ENCODE peak calls at places on chromosomes 12 and 14, in seven cellular contexts. P is lung, N is sigmoid colon, J is suprapubic skin, G is PC-9, Z is IMR-90, A is GM20000. K is an unnamed sample.

GRCh38 chr12:121579190-121579791 is 1.5 kb downstream of the KDM2B start:
- DNase-seq in P (peak; percentile 36), N (peak; percentile 75), J (no peak), G (no peak), Z (no peak), A (peak; percentile 75), K (no peak)

GRCh38 chr14:21241218-21241819 is 27.9 kb downstream of the HNRNPC start:
- DNase-seq in P (no peak), N (no peak), J (no peak), G (no peak), Z (peak; percentile 38), A (no peak), K (no peak)

GRCh38 chr12:68368332-68368731 is 36.2 kb upstream of the MDM1 start:
- DNase-seq in P (no peak), N (no peak), J (no peak), G (no peak), Z (no peak), A (no peak), K (no peak)

GRCh38 chr14:58750321-58751269 is 112.8 kb downstream of the DACT1 start:
- DNase-seq in P (no peak), N (no peak), J (no peak), G (no peak), Z (no peak), A (no peak), K (no peak)

GRCh38 chr14:72501439-72501838 is 392.5 kb downstream of the DPF3 start:
- DNase-seq in P (no peak), N (no peak), J (no peak), G (no peak), Z (no peak), A (no peak), K (no peak)

GRCh38 chr14:77219591-77219990 is 38.0 kb downstream of the TMEM63C start:
- DNase-seq in P (no peak), N (no peak), J (no peak), G (no peak), Z (no peak), A (no peak), K (no peak)

GRCh38 chr12:67456281-67456918 is 187.2 kb downstream of the CAND1 start:
- DNase-seq in P (no peak), N (no peak), J (no peak), G (no peak), Z (peak; percentile 77), A (no peak), K (no peak)

GRCh38 chr14:26917086-26917485 is 319.3 kb upstream of the NOVA1 start:
- DNase-seq in P (no peak), N (no peak), J (no peak), G (no peak), Z (peak; percentile 2), A (no peak), K (no peak)

GRCh38 chr12:45268672-45269406 is 52.9 kb downstream of the ANO6 start:
- DNase-seq in P (peak; percentile 77), N (peak; percentile 86), J (peak; percentile 84), G (peak; percentile 91), Z (peak; percentile 82), A (peak; percentile 22), K (peak; percentile 92)

GRCh38 chr14:103006106-103006505 is 51.2 kb downstream of the CDC42BPB start:
- DNase-seq in P (no peak), N (peak; percentile 13), J (peak; percentile 38), G (no peak), Z (no peak), A (no peak), K (no peak)

GRCh38 chr12:95605875-95606274 is 54.6 kb upstream of the USP44 start:
- DNase-seq in P (no peak), N (no peak), J (no peak), G (no peak), Z (no peak), A (no peak), K (no peak)

GRCh38 chr14:97602438-97603117 is 805.4 kb downstream of the VRK1 start:
- DNase-seq in P (no peak), N (no peak), J (no peak), G (no peak), Z (no peak), A (no peak), K (no peak)

GRCh38 chr12:17148706-17149105 is 542.7 kb upstream of the LMO3 start:
- DNase-seq in P (no peak), N (no peak), J (no peak), G (no peak), Z (no peak), A (no peak), K (no peak)

GRCh38 chr12:120199595-120200306 is 1.2 kb downstream of the RPLP0 start:
- DNase-seq in P (no peak), N (peak; percentile 85), J (no peak), G (peak; percentile 63), Z (peak; percentile 77), A (no peak), K (no peak)

GRCh38 chr12:75850751-75851462 is 180.7 kb downstream of the PHLDA1 start:
- DNase-seq in P (no peak), N (no peak), J (no peak), G (peak; percentile 73), Z (peak; percentile 84), A (no peak), K (no peak)

GRCh38 chr14:103561381-103562134 is 899 bp downstream of the BAG5 start:
- DNase-seq in P (peak; percentile 45), N (no peak), J (peak; percentile 78), G (peak; percentile 89), Z (peak; percentile 49), A (peak; percentile 77), K (no peak)

GRCh38 chr12:105986779-105987686 is 151.7 kb downstream of the NUAK1 start:
- DNase-seq in P (no peak), N (no peak), J (no peak), G (peak; percentile 54), Z (peak; percentile 95), A (no peak), K (no peak)

GRCh38 chr12:68234140-68234539 is 8.5 kb upstream of the IL26 start:
- DNase-seq in P (no peak), N (no peak), J (no peak), G (no peak), Z (no peak), A (no peak), K (no peak)

GRCh38 chr14:44768935-44769334 is 192.8 kb downstream of the KLHL28 start:
- DNase-seq in P (no peak), N (no peak), J (no peak), G (no peak), Z (no peak), A (no peak), K (no peak)

GRCh38 chr12:53744130-53744441 is 7.7 kb downstream of the CISTR start:
- DNase-seq in P (no peak), N (no peak), J (no peak), G (no peak), Z (no peak), A (no peak), K (no peak)

GRCh38 chr12:30989754-30990153 is 63.2 kb downstream of the TSPAN11 start:
- DNase-seq in P (no peak), N (no peak), J (no peak), G (peak; percentile 68), Z (no peak), A (peak; percentile 42), K (no peak)

GRCh38 chr12:26651566-26652188 is 181.3 kb downstream of the ITPR2 start:
- DNase-seq in P (peak; percentile 39), N (no peak), J (no peak), G (peak; percentile 67), Z (peak; percentile 88), A (peak; percentile 26), K (no peak)

GRCh38 chr12:108634225-108634795 is 616 bp upstream of the SELPLG start:
- DNase-seq in P (peak; percentile 58), N (no peak), J (peak; percentile 62), G (peak; percentile 44), Z (no peak), A (no peak), K (no peak)

GRCh38 chr12:47736877-47737676 is 11.8 kb upstream of the ENDOU start:
- DNase-seq in P (peak; percentile 87), N (peak; percentile 96), J (peak; percentile 87), G (no peak), Z (peak; percentile 73), A (no peak), K (no peak)

GRCh38 chr12:122841544-122842321 is 6.5 kb downstream of the HIP1R start:
- DNase-seq in P (no peak), N (no peak), J (peak; percentile 68), G (peak; percentile 81), Z (peak; percentile 82), A (no peak), K (no peak)

GRCh38 chr12:64124511-64125197 is 97.4 kb downstream of the KICS2 start:
- DNase-seq in P (no peak), N (no peak), J (no peak), G (no peak), Z (peak; percentile 55), A (no peak), K (no peak)

GRCh38 chr12:82176761-82177490 is 181.3 kb downstream of the CCDC59 start:
- DNase-seq in P (no peak), N (no peak), J (no peak), G (no peak), Z (no peak), A (no peak), K (no peak)

GRCh38 chr12:90163975-90164374 is 455.3 kb upstream of the ATP2B1 start:
- DNase-seq in P (no peak), N (no peak), J (no peak), G (no peak), Z (no peak), A (peak; percentile 3), K (no peak)
- TF ChIP-seq CTCF in P (no peak), N (no peak), J (no peak), G (no peak), Z (peak; percentile 16), A (no peak), K (peak; percentile 13)

GRCh38 chr12:24155042-24155441 is 205.6 kb upstream of the SOX5 start:
- DNase-seq in P (no peak), N (no peak), J (no peak), G (no peak), Z (no peak), A (no peak), K (no peak)
- TF ChIP-seq CTCF in P (no peak), N (no peak), J (no peak), G (no peak), Z (no peak), A (no peak), K (peak; percentile 15)

DNA sequence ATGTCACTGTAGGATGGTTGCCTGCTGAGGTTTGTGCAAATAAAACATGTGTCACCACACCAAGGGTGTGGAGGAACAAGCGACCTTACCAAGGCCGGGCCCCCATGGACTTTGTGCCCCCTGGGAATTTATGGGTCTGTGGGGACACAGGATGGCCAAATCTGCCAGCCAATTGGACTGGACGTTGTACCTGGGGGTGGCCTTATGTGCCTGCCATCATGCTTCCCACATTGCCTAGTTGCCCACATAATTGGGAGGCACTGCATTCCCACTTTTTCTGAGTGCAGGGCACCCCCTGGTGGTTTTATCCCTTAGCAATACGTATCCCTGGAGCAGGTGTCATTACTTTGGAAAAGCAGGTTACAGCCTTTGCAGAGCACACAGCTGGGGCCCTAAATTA is 92.6 kb upstream of the TMPO start:
- DNase-seq in P (no peak), N (no peak), J (no peak), G (no peak), Z (no peak), A (no peak), K (no peak)
- TF ChIP-seq CTCF in P (no peak), N (no peak), J (no peak), G (peak; percentile 41), Z (peak; percentile 23), A (no peak), K (peak; percentile 41)

DNA sequence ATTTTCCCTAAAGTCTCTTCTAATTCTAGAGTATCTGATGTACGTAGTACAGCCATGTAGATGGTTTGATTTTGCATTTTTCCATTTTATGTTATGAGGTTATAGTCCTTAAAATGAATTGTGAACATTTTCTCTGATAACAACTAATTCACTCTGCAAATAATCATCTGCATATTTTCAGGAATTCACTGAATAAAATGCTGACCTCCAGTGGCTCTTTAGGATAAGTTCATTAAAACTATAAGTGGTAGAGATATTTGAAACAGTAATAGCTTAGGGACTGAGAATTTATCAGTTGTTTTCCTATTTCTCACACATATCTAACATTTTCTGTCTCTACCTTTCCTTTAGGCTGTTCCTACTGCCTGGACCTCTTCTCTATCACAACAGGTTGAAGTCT is 4.4 kb downstream of the MSRB3 start:
- DNase-seq in P (no peak), N (no peak), J (no peak), G (no peak), Z (no peak), A (no peak), K (no peak)
- TF ChIP-seq CTCF in P (no peak), N (no peak), J (no peak), G (no peak), Z (no peak), A (no peak), K (peak; percentile 56)

K was measured in chondrocyte.